ENCODE peak calls at places on chromosomes 7 and 10, in six cellular contexts. V is HCT116, Y is trophoblast cell, S is SJSA1, T is prostate gland, P is DND-41. D is an unnamed sample.

GRCh38 chr7:155427411-155428038 is 30.4 kb upstream of the EN2 start:
- DNase-seq in Y (no peak), T (no peak), P (no peak), V (no peak), S (no peak), D (no peak)

GRCh38 chr10:5252177-5253037 is 55.8 kb downstream of the AKR1C4 start:
- DNase-seq in T (no peak), S (no peak), P (no peak), Y (no peak), V (no peak), D (no peak)

GRCh38 chr10:29191674-29192073 is 97.2 kb upstream of the LYZL1 start:
- DNase-seq in Y (no peak), S (no peak), V (no peak), P (no peak), T (no peak), D (no peak)

GRCh38 chr10:128688154-128688553 is 561.9 kb upstream of the MKI67 start:
- DNase-seq in P (no peak), Y (no peak), S (no peak), T (no peak), V (no peak), D (no peak)

GRCh38 chr10:61404771-61405170 is 48.4 kb downstream of the TMEM26 start:
- DNase-seq in P (no peak), T (no peak), Y (peak), S (no peak), V (no peak), D (no peak)

GRCh38 chr7:129925416-129926002 is 27.3 kb downstream of the UBE2H start:
- DNase-seq in Y (peak), V (no peak), T (no peak), P (no peak), S (no peak), D (no peak)

GRCh38 chr7:116305485-116306408 is 95.4 kb downstream of the TES start:
- DNase-seq in V (no peak), Y (peak), T (no peak), S (peak), P (no peak), D (no peak)

GRCh38 chr7:152974577-152974976 is 215.0 kb downstream of the ACTR3B start:
- DNase-seq in V (no peak), T (no peak), P (no peak), S (no peak), Y (no peak), D (no peak)

GRCh38 chr10:3094565-3095168 is 27.3 kb downstream of the PFKP start:
- DNase-seq in Y (peak), P (no peak), T (no peak), S (no peak), V (no peak), D (no peak)

GRCh38 chr7:35648367-35648766 is 46.6 kb downstream of the HERPUD2 start:
- DNase-seq in S (no peak), P (no peak), T (no peak), V (no peak), Y (no peak), D (no peak)

GRCh38 chr7:86644282-86645173 is 819 bp downstream of the GRM3 start:
- DNase-seq in V (no peak), Y (no peak), P (no peak), S (no peak), T (no peak), D (no peak)

GRCh38 chr10:63257784-63258183 is 124.7 kb downstream of the NRBF2 start:
- DNase-seq in S (no peak), Y (no peak), T (no peak), V (no peak), P (no peak), D (no peak)

GRCh38 chr7:44958645-44959344 is 20.0 kb downstream of the MYO1G start:
- DNase-seq in P (no peak), S (no peak), Y (no peak), T (no peak), V (no peak), D (no peak)

GRCh38 chr7:44959956-44960640 is 18.7 kb downstream of the MYO1G start:
- DNase-seq in Y (peak), V (no peak), P (no peak), T (no peak), S (no peak), D (no peak)

GRCh38 chr7:44962483-44963251 is 16.1 kb downstream of the MYO1G start:
- DNase-seq in V (no peak), P (no peak), Y (peak), T (no peak), S (no peak), D (no peak)

GRCh38 chr7:44961844-44962482 is 16.9 kb downstream of the MYO1G start:
- DNase-seq in P (no peak), S (no peak), Y (no peak), V (no peak), T (no peak), D (no peak)

GRCh38 chr7:44959433-44959951 is 19.3 kb downstream of the MYO1G start:
- DNase-seq in P (no peak), V (no peak), Y (peak), S (no peak), T (no peak), D (peak)
- H3K27ac ChIP-seq in P (no peak), V (no peak), Y (no peak), S (no peak), T (no peak), D (peak)

GRCh38 chr10:78649429-78649828 is 419.3 kb upstream of the ZMIZ1 start:
- DNase-seq in T (no peak), Y (no peak), P (no peak), V (no peak), S (no peak), D (no peak)
- H3K27ac ChIP-seq in T (no peak), Y (no peak), P (no peak), V (no peak), S (no peak), D (no peak)

GRCh38 chr7:101939136-101939695 is 121.8 kb downstream of the CUX1 start:
- DNase-seq in S (no peak), P (no peak), V (no peak), T (no peak), Y (no peak), D (no peak)

GRCh38 chr7:101936223-101936611 is 118.8 kb downstream of the CUX1 start:
- DNase-seq in P (no peak), T (no peak), Y (no peak), S (no peak), V (no peak), D (no peak)

GRCh38 chr7:101936612-101937231 is 119.3 kb downstream of the CUX1 start:
- DNase-seq in T (peak), V (no peak), Y (no peak), S (peak), P (no peak), D (no peak)

GRCh38 chr7:101940151-101940550 is 122.7 kb downstream of the CUX1 start:
- DNase-seq in S (no peak), T (no peak), Y (no peak), V (no peak), P (no peak), D (no peak)

DNA sequence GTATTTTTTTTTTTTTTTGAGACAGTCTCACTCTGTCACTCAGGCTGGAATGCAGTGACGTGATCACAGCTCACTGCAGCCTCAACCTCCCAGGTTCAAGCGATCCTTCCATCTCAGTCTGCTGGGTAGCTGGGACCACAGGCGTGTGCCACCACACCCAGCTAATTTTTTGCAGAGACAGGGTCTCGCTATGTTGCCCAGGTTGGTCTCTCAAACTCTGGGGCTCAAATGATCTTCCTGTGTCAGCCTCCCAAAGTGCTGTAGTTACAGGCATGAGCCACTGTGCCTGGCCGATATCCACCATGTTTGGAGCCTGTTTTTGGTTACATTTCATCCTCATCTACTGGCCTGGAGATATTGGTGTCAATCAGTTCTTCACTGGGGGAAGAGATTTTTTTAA is 120.7 kb downstream of the CUX1 start:
- DNase-seq in Y (no peak), V (no peak), T (no peak), S (no peak), P (no peak), D (no peak)
- H3K27ac ChIP-seq in Y (no peak), V (no peak), T (no peak), S (peak), P (no peak), D (no peak)

DNA sequence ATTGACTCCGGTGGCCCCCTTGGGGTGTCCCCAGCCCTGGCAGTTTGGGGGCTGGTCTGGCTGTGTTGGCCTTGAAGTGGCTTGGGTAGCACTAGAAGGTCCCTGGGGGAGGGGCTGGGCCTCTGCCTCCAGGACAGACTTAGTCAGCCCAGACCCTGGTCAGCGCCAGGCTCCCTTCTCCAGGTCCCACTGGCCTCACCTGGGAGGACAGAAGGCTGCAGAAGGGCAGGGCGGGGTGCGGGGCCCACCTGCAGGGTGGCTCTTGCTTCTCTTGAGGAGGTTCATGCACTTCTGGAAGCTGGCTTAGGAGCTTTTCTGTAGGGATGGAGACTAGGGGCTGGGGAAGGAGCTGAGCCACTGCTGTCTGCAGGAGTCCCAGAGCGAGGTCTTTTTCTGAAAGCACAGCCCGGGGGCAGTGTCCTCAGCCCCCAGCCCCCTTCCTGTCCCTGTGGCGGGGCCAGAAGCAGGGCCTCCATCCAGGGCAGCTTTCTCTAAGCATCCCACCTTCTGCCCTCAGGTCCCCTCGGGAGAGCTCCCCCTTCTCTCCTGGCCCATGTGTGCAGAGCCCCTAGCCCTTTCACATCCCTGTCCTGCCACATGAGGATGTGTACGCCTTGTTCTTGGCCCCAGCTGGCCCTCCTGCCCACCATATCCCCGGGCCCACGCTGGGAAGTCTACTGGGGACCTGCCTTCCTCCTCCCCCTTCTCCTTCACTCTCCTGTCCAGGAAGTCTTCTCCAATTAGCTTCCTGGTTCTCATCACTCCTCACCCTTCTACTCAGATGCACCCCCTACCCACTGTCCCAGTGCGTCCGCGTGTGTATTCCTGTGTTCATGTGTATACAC is 11.0 kb downstream of the TBATA start:
- DNase-seq in P (no peak), V (no peak), T (no peak), S (no peak), Y (no peak), D (no peak)
- H3K27ac ChIP-seq in P (no peak), V (no peak), T (no peak), S (no peak), Y (no peak), D (no peak)

GRCh38 chr7:2123916-2124315 is 108.8 kb downstream of the MAD1L1 start:
- DNase-seq in T (no peak), Y (no peak), P (no peak), S (no peak), V (no peak), D (no peak)
- H3K27ac ChIP-seq in T (no peak), Y (no peak), P (no peak), S (no peak), V (no peak), D (no peak)

DNA sequence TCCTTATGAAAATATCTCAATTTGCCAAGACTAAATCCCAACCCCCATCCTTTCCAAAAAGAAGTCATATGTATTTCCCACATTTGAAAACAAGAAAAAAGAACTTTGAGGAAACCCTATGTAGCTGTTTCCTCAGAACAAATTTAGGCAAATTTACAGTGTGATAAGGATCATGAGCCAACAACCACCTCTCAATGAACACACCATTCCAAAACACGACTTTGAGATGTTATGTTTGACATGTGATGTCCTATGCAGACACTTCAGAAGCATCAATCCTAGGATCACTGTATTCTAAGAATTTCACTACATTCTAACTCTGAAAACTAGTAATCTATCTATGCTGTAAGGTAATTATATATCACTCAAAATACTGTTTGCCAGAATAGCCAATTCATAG is 62.2 kb downstream of the NT5C2 start:
- DNase-seq in T (no peak), V (no peak), P (no peak), Y (no peak), S (no peak), D (no peak)
- H3K27ac ChIP-seq in T (no peak), V (no peak), P (no peak), Y (no peak), S (no peak), D (no peak)

DNA sequence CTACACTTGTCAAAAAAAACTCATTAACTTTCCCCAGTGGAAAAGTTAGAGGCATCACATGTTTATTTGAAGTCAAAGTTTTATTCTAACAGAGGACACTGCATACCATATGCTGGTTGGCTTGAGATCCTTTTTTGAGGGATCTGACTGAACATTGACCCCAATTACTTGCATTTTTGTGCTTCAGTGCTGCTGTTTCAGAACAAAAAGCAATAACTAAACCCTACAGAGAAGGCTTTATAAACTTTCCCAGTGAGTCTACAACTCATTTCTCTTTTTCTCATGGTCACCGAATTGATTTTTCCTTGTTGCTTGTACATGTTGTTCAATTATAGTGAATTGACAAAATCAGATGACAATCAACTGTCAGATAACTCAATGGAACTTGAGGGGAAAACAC is 69.3 kb upstream of the PHYHIPL start:
- DNase-seq in Y (no peak), V (no peak), P (no peak), S (no peak), T (no peak), D (no peak)
- H3K27ac ChIP-seq in Y (no peak), V (no peak), P (no peak), S (no peak), T (no peak), D (no peak)

GRCh38 chr10:87505366-87506113 is 847 bp downstream of the MINPP1 start:
- DNase-seq in P (peak), V (peak), S (peak), T (peak), Y (peak), D (peak)
- H3K27ac ChIP-seq in P (no peak), V (peak), S (peak), T (peak), Y (no peak), D (no peak)

GRCh38 chr7:2313450-2314208 is 612 bp downstream of the SNX8 start:
- DNase-seq in V (no peak), T (peak), Y (peak), S (peak), P (no peak), D (no peak)
- H3K27ac ChIP-seq in V (peak), T (peak), Y (no peak), S (peak), P (peak), D (peak)

D was measured in CD4-positive, CD25-positive, alpha-beta regulatory T cell.